ENCODE peak calls at places on chromosome 13, in ten cellular contexts. L is OCI-LY7, W is IMR-90, X is astrocyte of the spinal cord, Q is GM06990, I is foreskin fibroblast, F is right atrium auricular region, R is tibial nerve, C is HepG2, A is colonic mucosa. M is an unnamed sample.

GRCh38 chr13:99990045-99990977 is 8.7 kb downstream of the ZIC2 start:
- DNase-seq in L (no peak), W (no peak), X (peak), Q (no peak), I (no peak), F (peak), R (no peak), C (no peak), A (no peak), M (no peak)

GRCh38 chr13:42591602-42592001 is 17.6 kb downstream of the TNFSF11 start:
- DNase-seq in L (no peak), W (no peak), X (no peak), Q (no peak), I (no peak), F (no peak), R (no peak), C (no peak), A (no peak), M (no peak)

GRCh38 chr13:39036212-39036611 is 1.7 kb downstream of the PROSER1 start:
- DNase-seq in L (peak), W (peak), X (peak), Q (no peak), I (peak), F (no peak), R (no peak), C (peak), A (peak), M (no peak)

GRCh38 chr13:94298346-94298745 is 181.1 kb downstream of the DCT start:
- DNase-seq in L (no peak), W (no peak), X (no peak), Q (no peak), I (no peak), F (no peak), R (no peak), C (no peak), A (no peak), M (no peak)

GRCh38 chr13:41222259-41222852 is 28.0 kb upstream of the KBTBD7 start:
- DNase-seq in L (peak), W (peak), X (peak), Q (no peak), I (peak), F (no peak), R (peak), C (peak), A (peak), M (peak)

GRCh38 chr13:76711515-76712182 is 174.6 kb downstream of the KCTD12 start:
- DNase-seq in L (no peak), W (peak), X (peak), Q (no peak), I (peak), F (peak), R (peak), C (no peak), A (no peak), M (no peak)

GRCh38 chr13:110915874-110916670 is 1.2 kb upstream of the ANKRD10 start:
- DNase-seq in L (no peak), W (peak), X (peak), Q (no peak), I (peak), F (no peak), R (no peak), C (peak), A (no peak), M (no peak)

GRCh38 chr13:109787135-109787954 is 962 bp upstream of the IRS2 start:
- DNase-seq in L (peak), W (peak), X (peak), Q (no peak), I (peak), F (no peak), R (no peak), C (no peak), A (peak), M (no peak)

GRCh38 chr13:23701646-23702045 is 131.4 kb downstream of the TNFRSF19 start:
- DNase-seq in L (no peak), W (peak), X (peak), Q (no peak), I (peak), F (peak), R (peak), C (no peak), A (no peak), M (no peak)

GRCh38 chr13:38981096-38981495 is 9.5 kb downstream of the STOML3 start:
- DNase-seq in L (no peak), W (no peak), X (no peak), Q (no peak), I (no peak), F (no peak), R (no peak), C (no peak), A (no peak), M (no peak)

GRCh38 chr13:94128430-94128829 is 351.1 kb downstream of the DCT start:
- DNase-seq in L (no peak), W (no peak), X (no peak), Q (no peak), I (no peak), F (peak), R (peak), C (no peak), A (peak), M (no peak)

GRCh38 chr13:26679411-26679810 is 81.2 kb downstream of the GPR12 start:
- DNase-seq in L (no peak), W (peak), X (peak), Q (no peak), I (peak), F (no peak), R (no peak), C (no peak), A (no peak), M (peak)

GRCh38 chr13:99659234-99659633 is 158.0 kb downstream of the TM9SF2 start:
- DNase-seq in L (no peak), W (no peak), X (no peak), Q (no peak), I (no peak), F (no peak), R (no peak), C (no peak), A (peak), M (no peak)

GRCh38 chr13:87280139-87280538 is 391.0 kb upstream of the SLITRK5 start:
- DNase-seq in L (no peak), W (no peak), X (no peak), Q (no peak), I (no peak), F (no peak), R (no peak), C (no peak), A (no peak), M (no peak)
- TF ChIP-seq CTCF in L (peak), W (no peak), X (peak), Q (no peak), I (no peak), F (no peak), R (no peak), C (no peak), A (no peak), M (peak)

DNA sequence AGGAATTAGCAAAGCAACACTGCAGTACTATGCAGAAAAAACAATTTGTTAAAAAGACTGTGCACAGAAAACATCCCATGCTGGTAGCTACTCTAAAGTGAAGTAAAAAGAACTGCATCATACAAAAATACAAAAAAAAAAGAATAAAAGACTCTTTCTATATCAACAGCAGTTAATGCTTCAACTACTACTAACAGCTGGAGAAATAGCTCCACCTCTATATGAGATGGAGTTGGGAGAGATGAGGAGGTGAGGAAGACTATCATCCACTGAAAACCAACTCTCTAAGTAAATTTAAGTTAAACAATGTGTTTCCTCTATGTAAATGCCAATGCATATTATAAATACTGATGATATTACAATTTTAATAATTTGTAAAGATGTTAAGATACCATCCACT is 1.8 kb downstream of the ZC3H13 start:
- DNase-seq in L (no peak), W (no peak), X (no peak), Q (no peak), I (no peak), F (no peak), R (no peak), C (no peak), A (no peak), M (no peak)
- H3K4me3 ChIP-seq in L (peak), W (no peak), X (no peak), Q (peak), I (peak), F (no peak), R (no peak), C (peak), A (no peak), M (peak)

DNA sequence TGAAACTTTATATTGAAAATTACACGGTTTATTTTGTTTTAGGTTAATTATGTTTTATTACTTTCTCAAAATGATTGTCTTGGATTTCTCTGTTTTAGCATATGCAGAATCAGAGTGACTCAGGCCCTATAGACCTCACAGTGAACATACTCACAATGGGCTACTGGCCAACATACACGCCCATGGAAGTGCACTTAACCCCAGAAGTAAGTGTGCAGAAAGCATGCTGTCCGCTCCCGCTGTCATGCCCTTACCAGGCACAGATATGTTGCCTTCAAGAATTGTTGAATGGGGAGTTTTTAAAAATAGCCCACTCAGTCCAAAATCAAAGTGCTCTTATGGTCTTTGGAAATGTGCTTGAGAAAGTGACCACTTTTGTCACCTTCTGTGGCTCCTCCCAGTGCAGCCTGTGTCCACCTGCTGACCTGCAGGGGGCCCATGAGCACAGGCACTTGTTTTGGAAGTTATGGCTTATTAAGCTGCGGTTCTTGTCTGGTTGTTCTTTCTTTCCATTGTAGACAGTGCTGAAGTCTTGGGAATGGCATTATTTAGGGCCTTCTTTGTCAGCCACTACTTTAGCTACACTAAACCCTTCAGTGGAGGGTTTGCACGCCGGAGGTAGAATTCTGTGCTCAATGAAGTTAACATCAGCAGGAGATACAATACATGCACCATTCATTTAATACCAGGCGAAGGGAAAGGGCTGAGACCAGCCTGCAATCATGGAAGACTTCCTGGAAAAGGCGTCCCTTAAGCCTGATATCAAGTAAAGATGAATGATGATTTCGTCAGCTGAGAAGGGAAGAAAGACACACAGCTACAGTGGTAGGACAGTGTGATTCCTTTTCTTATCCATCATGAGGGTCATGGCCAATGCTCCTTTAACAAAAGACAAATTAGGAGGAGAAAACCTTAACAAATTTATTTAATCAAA is 36.7 kb downstream of the CUL4A start:
- DNase-seq in L (no peak), W (peak), X (no peak), Q (no peak), I (peak), F (no peak), R (no peak), C (peak), A (no peak), M (no peak)
- TF ChIP-seq CTCF in L (no peak), W (peak), X (peak), Q (peak), I (peak), F (no peak), R (no peak), C (peak), A (no peak), M (peak)

GRCh38 chr13:35293579-35293978 is 182.9 kb downstream of the MAB21L1 start:
- DNase-seq in L (no peak), W (no peak), X (no peak), Q (no peak), I (no peak), F (no peak), R (no peak), C (no peak), A (no peak), M (no peak)
- H3K4me3 ChIP-seq in L (no peak), W (no peak), X (no peak), Q (no peak), I (no peak), F (no peak), R (no peak), C (no peak), A (no peak), M (no peak)

M was measured in epithelial cell of proximal tubule.